ENCODE peak calls at places on chromosomes 2 and 18, in nine cellular contexts. O, Q, C, V, Y, T, L, D and J are unnamed samples.

GRCh38 chr18:63936156-63936931 is 12.8 kb upstream of the HMSD start:
- DNase-seq in C (peak; percentile 85), D (peak; percentile 89), V (peak; percentile 92), Y (peak; percentile 74), L (peak; percentile 96), Q (peak; percentile 73), T (peak; percentile 92), O (peak; percentile 64), J (peak; percentile 84)

GRCh38 chr2:170846318-170846717 is 29.6 kb downstream of the GAD1 start:
- DNase-seq in O (no peak), V (no peak), Y (no peak), D (peak; percentile 22), L (no peak), Q (no peak), C (no peak), T (no peak), J (no peak)

GRCh38 chr2:231673348-231673770 is 35.0 kb upstream of the PTMA start:
- DNase-seq in O (peak; percentile 84), D (peak; percentile 76), Q (peak; percentile 54), V (peak; percentile 78), L (peak; percentile 98), Y (no peak), C (no peak), T (no peak), J (no peak)

GRCh38 chr2:145682536-145683157 is 1162.7 kb upstream of the ZEB2 start:
- DNase-seq in C (no peak), V (peak; percentile 30), L (no peak), Y (peak; percentile 80), T (peak; percentile 33), Q (no peak), D (no peak), O (no peak), J (no peak)

GRCh38 chr2:117411983-117412382 is 402.5 kb upstream of the DDX18 start:
- DNase-seq in T (no peak), O (no peak), L (peak; percentile 10), D (no peak), Q (no peak), V (no peak), Y (peak; percentile 34), C (no peak), J (no peak)

GRCh38 chr2:228983700-228984099 is 287.4 kb downstream of the PID1 start:
- DNase-seq in Y (no peak), T (no peak), V (no peak), Q (no peak), D (no peak), C (no peak), L (no peak), O (no peak), J (no peak)

GRCh38 chr2:178825183-178825582 is 18.0 kb upstream of the TTN start:
- DNase-seq in D (no peak), O (no peak), L (no peak), T (peak; percentile 78), V (no peak), Q (no peak), Y (peak; percentile 62), C (no peak), J (no peak)

GRCh38 chr2:70920367-70920715 is 15.4 kb upstream of the ATP6V1B1 start:
- DNase-seq in T (no peak), Q (no peak), V (no peak), L (no peak), O (no peak), D (no peak), Y (no peak), C (no peak), J (no peak)

GRCh38 chr2:220936641-220937197 is 635.4 kb downstream of the EPHA4 start:
- DNase-seq in Y (no peak), T (no peak), V (peak; percentile 20), C (no peak), D (no peak), O (no peak), Q (no peak), L (peak; percentile 3), J (no peak)

GRCh38 chr18:74282359-74283254 is 9.2 kb downstream of the CYB5A start:
- DNase-seq in C (no peak), D (no peak), L (peak; percentile 42), Y (peak; percentile 51), T (no peak), V (no peak), Q (no peak), O (no peak), J (no peak)

GRCh38 chr2:151577116-151577515 is 157.2 kb downstream of the NEB start:
- DNase-seq in T (no peak), O (no peak), D (no peak), L (no peak), V (no peak), Q (no peak), Y (no peak), C (no peak), J (no peak)

GRCh38 chr2:175964195-175964594 is 37.9 kb downstream of the LNPK start:
- DNase-seq in O (peak; percentile 8), D (no peak), T (no peak), Q (peak; percentile 4), C (no peak), V (no peak), L (no peak), Y (peak; percentile 27), J (no peak)

GRCh38 chr2:101734511-101735165 is 37.1 kb downstream of the MAP4K4 start:
- DNase-seq in Y (no peak), L (no peak), V (peak; percentile 16), T (no peak), C (no peak), D (no peak), Q (no peak), O (no peak), J (no peak)

GRCh38 chr2:235900631-235901030 is 267.6 kb downstream of the GBX2 start:
- DNase-seq in L (no peak), O (no peak), T (no peak), C (no peak), D (no peak), Y (peak; percentile 30), V (no peak), Q (no peak), J (no peak)

GRCh38 chr2:10238396-10238795 is 64.3 kb upstream of the HPCAL1 start:
- DNase-seq in Y (no peak), T (no peak), V (no peak), D (no peak), C (no peak), L (no peak), Q (no peak), O (no peak), J (no peak)

GRCh38 chr2:232376713-232377112 is 1.8 kb upstream of the ALPP start:
- DNase-seq in O (no peak), D (peak; percentile 2), C (no peak), V (no peak), L (no peak), Q (no peak), Y (no peak), T (no peak), J (no peak)

GRCh38 chr2:240232264-240232915 is 91.9 kb upstream of the OTOS start:
- DNase-seq in L (no peak), C (no peak), T (no peak), Q (no peak), Y (no peak), V (no peak), O (no peak), D (no peak), J (no peak)

GRCh38 chr18:22470511-22471181 is 52.9 kb upstream of the CTAGE1 start:
- DNase-seq in V (no peak), L (no peak), Q (no peak), O (no peak), D (peak; percentile 33), C (no peak), Y (peak; percentile 74), T (peak; percentile 23), J (no peak)

GRCh38 chr18:39350916-39351315 is 1785.3 kb upstream of the CELF4 start:
- DNase-seq in O (no peak), L (no peak), Q (no peak), T (no peak), C (no peak), Y (no peak), V (no peak), D (no peak), J (no peak)

GRCh38 chr18:59990121-59990818 is 90.5 kb downstream of the PMAIP1 start:
- DNase-seq in L (no peak), T (no peak), Q (no peak), D (no peak), C (no peak), V (no peak), Y (peak; percentile 73), O (no peak), J (no peak)
- H3K79me2 ChIP-seq in L (no peaks in the 10 kb centered on the region), T (no peaks in the 10 kb centered on the region), Q (no peaks in the 10 kb centered on the region), D (no peaks in the 10 kb centered on the region), C (no peaks in the 10 kb centered on the region), V (no peaks in the 10 kb centered on the region), Y (no peaks in the 10 kb centered on the region), O (no peaks in the 10 kb centered on the region), J (no peaks in the 10 kb centered on the region)

DNA sequence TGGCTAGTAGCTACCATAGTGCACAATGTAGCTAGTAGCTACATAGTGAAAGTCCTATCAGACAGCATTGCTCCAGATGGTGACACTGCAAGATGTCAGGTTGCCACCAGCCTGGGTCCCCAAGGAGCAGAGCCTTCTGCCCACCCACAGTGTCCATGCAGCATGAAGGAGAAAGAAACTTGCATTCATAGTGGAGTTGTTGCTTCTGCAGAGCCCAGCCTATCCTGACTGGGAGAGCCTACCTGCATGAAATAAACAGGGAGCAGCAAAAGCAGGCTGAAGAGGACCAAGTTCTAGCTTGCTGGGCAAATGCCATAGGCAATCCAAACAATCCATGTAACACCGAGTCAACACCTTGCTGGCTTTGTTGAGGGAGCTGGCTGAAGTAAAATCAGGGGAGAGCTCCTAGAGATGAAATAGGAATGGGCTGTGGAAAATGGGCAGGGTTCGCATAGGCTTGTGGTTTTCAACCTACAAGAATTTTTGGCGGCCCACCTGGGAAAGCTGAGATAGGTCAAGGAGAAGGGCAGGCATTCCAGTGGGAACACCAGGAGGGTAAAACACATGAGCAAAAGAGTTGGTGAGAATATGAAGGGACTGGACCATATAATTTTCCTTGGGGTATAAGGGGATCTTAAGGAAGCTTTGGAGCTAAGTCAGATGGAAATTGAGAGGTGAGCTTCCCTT is 195.8 kb downstream of the CYP26B1 start:
- DNase-seq in T (no peak), L (no peak), C (no peak), D (no peak), O (no peak), Y (no peak), V (no peak), Q (no peak), J (no peak)
- TF ChIP-seq EZH2phosphoT487 in T (no peak), L (no peak), C (no peak), D (no peak), O (no peak), Y (no peak), V (no peak), Q (no peak), J (no peak)

DNA sequence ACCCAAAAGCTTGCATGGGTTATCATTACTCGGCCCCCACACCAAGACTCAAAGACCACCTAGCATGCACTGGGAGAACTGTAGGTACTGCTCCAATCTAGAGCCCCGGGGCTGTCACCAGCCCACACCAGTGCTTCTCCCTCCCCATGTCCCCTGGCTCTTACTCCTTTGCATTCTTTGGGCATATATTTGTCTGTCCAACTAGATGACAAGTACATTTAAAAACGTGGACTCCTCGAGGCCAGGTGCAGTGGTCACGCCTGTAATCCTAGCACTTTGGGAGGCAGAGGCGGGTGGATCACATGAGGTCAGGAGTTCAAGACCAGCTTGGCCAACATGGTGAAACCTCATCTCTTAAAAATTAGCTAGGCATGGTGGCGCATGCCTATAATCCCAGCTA is 7.8 kb downstream of the AFG3L2 start:
- DNase-seq in Y (no peak), Q (no peak), L (no peak), T (no peak), V (no peak), O (no peak), C (no peak), D (no peak), J (no peak)
- H3K79me2 ChIP-seq in Y (peaks cover 54% of the 10 kb centered on the region), Q (peaks cover 43% of the 10 kb centered on the region), L (peaks cover 98% of the 10 kb centered on the region), T (peaks cover 99% of the 10 kb centered on the region), V (peaks cover 43% of the 10 kb centered on the region), O (peaks cover 84% of the 10 kb centered on the region), C (peaks cover 74% of the 10 kb centered on the region), D (peaks cover 93% of the 10 kb centered on the region), J (peaks cover 83% of the 10 kb centered on the region)

GRCh38 chr2:238810321-238810720 is 37.6 kb upstream of the TWIST2 start:
- DNase-seq in Q (no peak), O (no peak), V (no peak), L (no peak), T (no peak), Y (no peak), C (no peak), D (no peak), J (no peak)
- TF ChIP-seq EZH2phosphoT487 in Q (no peak), O (no peak), V (no peak), L (no peak), T (no peak), Y (no peak), C (no peak), D (no peak), J (no peak)